ENCODE peak calls at places on chromosomes 3 and 15, in nine cellular contexts. H is transverse colon, T is mucosa of gallbladder, A is mammary epithelial cell, X is activated T-helper 1 cell treated with Interleukin-2 at 50 U/mL for 16 hours, B is stomach, W is brain microvascular endothelial cell, V is pulmonary artery endothelial cell, Z is HAP-1. U is an unnamed sample.

GRCh38 chr15:70643783-70644125 is 119.6 kb downstream of the UACA start:
- DNase-seq in H (no peak), T (no peak), A (no peak), X (no peak), B (no peak), W (no peak), V (no peak), Z (no peak), U (no peak)

GRCh38 chr3:73510298-73510697 is 114.4 kb downstream of the PDZRN3 start:
- DNase-seq in H (no peak), T (no peak), A (no peak), X (no peak), B (no peak), W (no peak), V (no peak), Z (no peak), U (no peak)

GRCh38 chr3:133115178-133115577 is 77.0 kb downstream of the TMEM108 start:
- DNase-seq in H (no peak), T (no peak), A (no peak), X (no peak), B (no peak), W (peak; percentile 11), V (no peak), Z (no peak), U (no peak)

GRCh38 chr3:19190136-19190535 is 41.8 kb downstream of the KCNH8 start:
- DNase-seq in H (no peak), T (no peak), A (no peak), X (no peak), B (no peak), W (no peak), V (no peak), Z (no peak), U (no peak)

GRCh38 chr3:58462829-58463180 is 29.1 kb upstream of the KCTD6 start:
- DNase-seq in H (no peak), T (no peak), A (no peak), X (no peak), B (no peak), W (no peak), V (no peak), Z (no peak), U (no peak)

GRCh38 chr15:84868037-84868880 is 16.2 kb upstream of the SLC28A1 start:
- DNase-seq in H (no peak), T (no peak), A (no peak), X (no peak), B (no peak), W (no peak), V (no peak), Z (no peak), U (no peak)

GRCh38 chr15:65054333-65055200 is 9.4 kb downstream of the SLC51B start:
- DNase-seq in H (peak; percentile 79), T (peak; percentile 80), A (peak; percentile 46), X (no peak), B (peak; percentile 80), W (peak; percentile 69), V (no peak), Z (peak; percentile 82), U (peak; percentile 81)

GRCh38 chr15:60840306-60840702 is 361.4 kb upstream of the ICE2 start:
- DNase-seq in H (no peak), T (no peak), A (no peak), X (no peak), B (no peak), W (peak; percentile 24), V (peak; percentile 22), Z (no peak), U (no peak)

GRCh38 chr3:131549340-131549739 is 46.6 kb upstream of the MRPL3 start:
- DNase-seq in H (no peak), T (no peak), A (no peak), X (no peak), B (no peak), W (no peak), V (no peak), Z (no peak), U (no peak)

GRCh38 chr3:25037049-25037547 is 391.0 kb upstream of the RARB start:
- DNase-seq in H (no peak), T (no peak), A (no peak), X (no peak), B (no peak), W (peak; percentile 52), V (no peak), Z (no peak), U (no peak)

GRCh38 chr3:44280631-44281030 is 38.9 kb downstream of the TOPAZ1 start:
- DNase-seq in H (no peak), T (no peak), A (no peak), X (no peak), B (no peak), W (no peak), V (no peak), Z (no peak), U (no peak)

GRCh38 chr3:78029775-78030174 is 989.9 kb downstream of the ROBO2 start:
- DNase-seq in H (no peak), T (no peak), A (no peak), X (no peak), B (no peak), W (no peak), V (no peak), Z (no peak), U (no peak)

GRCh38 chr3:143751643-143752178 is 96.6 kb downstream of the SLC9A9 start:
- DNase-seq in H (no peak), T (no peak), A (no peak), X (peak; percentile 7), B (no peak), W (no peak), V (no peak), Z (no peak), U (no peak)

GRCh38 chr15:88467935-88468528 is 524 bp downstream of the MRPS11 start:
- DNase-seq in H (no peak), T (no peak), A (no peak), X (no peak), B (no peak), W (no peak), V (no peak), Z (peak; percentile 47), U (peak; percentile 29)

GRCh38 chr3:72306800-72307341 is 521.9 kb upstream of the PROK2 start:
- DNase-seq in H (no peak), T (no peak), A (no peak), X (no peak), B (no peak), W (no peak), V (no peak), Z (no peak), U (peak; percentile 85)

GRCh38 chr3:133854971-133855370 is 40.7 kb downstream of the RAB6B start:
- DNase-seq in H (no peak), T (no peak), A (no peak), X (no peak), B (no peak), W (no peak), V (no peak), Z (no peak), U (no peak)

GRCh38 chr15:34437687-34438086 is at the start of gene GOLGA8A:
- DNase-seq in H (peak; percentile 45), T (no peak), A (peak; percentile 55), X (peak; percentile 79), B (peak; percentile 51), W (peak; percentile 57), V (peak; percentile 17), Z (peak; percentile 57), U (no peak)

GRCh38 chr3:51580418-51580817 is 41.9 kb downstream of the RAD54L2 start:
- DNase-seq in H (no peak), T (no peak), A (no peak), X (no peak), B (no peak), W (no peak), V (no peak), Z (peak; percentile 79), U (no peak)

GRCh38 chr3:57087361-57088092 is 27.1 kb downstream of the SPATA12 start:
- DNase-seq in H (no peak), T (no peak), A (no peak), X (no peak), B (no peak), W (no peak), V (no peak), Z (no peak), U (no peak)

GRCh38 chr3:30934208-30934550 is 39.7 kb upstream of the GADL1 start:
- DNase-seq in H (no peak), T (no peak), A (peak; percentile 27), X (no peak), B (no peak), W (peak; percentile 49), V (peak; percentile 37), Z (peak; percentile 51), U (no peak)

GRCh38 chr3:187828571-187829452 is 83.5 kb upstream of the BCL6 start:
- DNase-seq in H (no peak), T (no peak), A (no peak), X (no peak), B (no peak), W (no peak), V (no peak), Z (no peak), U (no peak)

GRCh38 chr3:153130312-153130977 is 31.6 kb upstream of the RAP2B start:
- DNase-seq in H (no peak), T (no peak), A (peak; percentile 77), X (no peak), B (no peak), W (peak; percentile 40), V (peak; percentile 15), Z (no peak), U (no peak)

GRCh38 chr3:126147147-126147931 is 33.0 kb downstream of the ALDH1L1 start:
- DNase-seq in H (peak; percentile 3), T (peak; percentile 6), A (no peak), X (no peak), B (no peak), W (no peak), V (no peak), Z (no peak), U (peak; percentile 51)

GRCh38 chr3:131474115-131474514 is 28.7 kb downstream of the MRPL3 start:
- DNase-seq in H (no peak), T (no peak), A (no peak), X (no peak), B (no peak), W (no peak), V (no peak), Z (no peak), U (no peak)

GRCh38 chr3:129126726-129127280 is 5.2 kb upstream of the RAB43 start:
- DNase-seq in H (no peak), T (no peak), A (no peak), X (no peak), B (no peak), W (no peak), V (no peak), Z (no peak), U (no peak)

GRCh38 chr3:172038823-172039222 is 555 bp upstream of the FNDC3B start:
- DNase-seq in H (no peak), T (no peak), A (no peak), X (no peak), B (no peak), W (no peak), V (no peak), Z (no peak), U (no peak)

GRCh38 chr3:139235192-139235591 is 108.6 kb upstream of the MRPS22 start:
- DNase-seq in H (no peak), T (no peak), A (no peak), X (no peak), B (no peak), W (no peak), V (no peak), Z (no peak), U (no peak)

GRCh38 chr3:80767599-80767998 is 993.8 kb downstream of the GBE1 start:
- DNase-seq in H (no peak), T (no peak), A (no peak), X (no peak), B (no peak), W (no peak), V (no peak), Z (no peak), U (no peak)

GRCh38 chr3:112382543-112383160 is 49.7 kb downstream of the CD200 start:
- DNase-seq in H (no peak), T (no peak), A (no peak), X (no peak), B (no peak), W (no peak), V (no peak), Z (no peak), U (no peak)

GRCh38 chr3:152203677-152204076 is 65.1 kb upstream of the MBNL1 start:
- DNase-seq in H (no peak), T (no peak), A (no peak), X (no peak), B (no peak), W (no peak), V (no peak), Z (no peak), U (no peak)

GRCh38 chr15:85828869-85829268 is 34.1 kb upstream of the KLHL25 start:
- DNase-seq in H (no peak), T (no peak), A (no peak), X (no peak), B (no peak), W (no peak), V (no peak), Z (no peak), U (no peak)

U was measured in type B pancreatic cell.